ENCODE peak calls at places on chromosomes 2 and 18, in six cellular contexts. H is GM13976; T is H9; E is activated T-cell treated with anti-CD3 and anti-CD28 coated beads, Interleukin-2, amount 50 U/mL, for 72 hours; K is T1000; O is upper lobe of right lung. R is an unnamed sample.

GRCh38 chr2:118527571-118527970 is 319.9 kb downstream of the EN1 start:
- DNase-seq in H (no peak), T (no peak), E (no peak), K (no peak), O (no peak), R (no peak)

GRCh38 chr2:86072271-86072858 is 33.3 kb downstream of the POLR1A start:
- DNase-seq in H (no peak), T (no peak), E (no peak), K (peak), O (no peak), R (peak)

GRCh38 chr2:164275659-164276058 is 345.6 kb downstream of the GRB14 start:
- DNase-seq in H (no peak), T (no peak), E (no peak), K (no peak), O (no peak), R (no peak)

GRCh38 chr2:17538844-17539554 is 1.5 kb upstream of the VSNL1 start:
- DNase-seq in H (peak), T (peak), E (peak), K (peak), O (peak), R (peak)

GRCh38 chr2:136611451-136611850 is 153.9 kb upstream of the THSD7B start:
- DNase-seq in H (no peak), T (no peak), E (no peak), K (no peak), O (no peak), R (no peak)

GRCh38 chr2:240135706-240136012 is 446 bp downstream of the COPS9 start:
- DNase-seq in H (no peak), T (no peak), E (peak), K (no peak), O (no peak), R (no peak)

GRCh38 chr18:22639626-22640025 is 221.9 kb upstream of the CTAGE1 start:
- DNase-seq in H (no peak), T (no peak), E (no peak), K (no peak), O (no peak), R (no peak)

GRCh38 chr2:63048367-63049171 is 2.1 kb upstream of the OTX1 start:
- DNase-seq in H (peak), T (peak), E (peak), K (no peak), O (no peak), R (peak)

GRCh38 chr2:6826081-6826913 is 39.4 kb downstream of the CMPK2 start:
- DNase-seq in H (peak), T (no peak), E (peak), K (peak), O (no peak), R (peak)

GRCh38 chr2:178978667-178979066 is 71.3 kb downstream of the CCDC141 start:
- DNase-seq in H (no peak), T (no peak), E (no peak), K (no peak), O (no peak), R (no peak)

GRCh38 chr2:240259201-240259923 is 118.9 kb upstream of the OTOS start:
- DNase-seq in H (no peak), T (no peak), E (no peak), K (no peak), O (peak), R (no peak)

GRCh38 chr2:4763009-4763408 is 929.2 kb upstream of the SOX11 start:
- DNase-seq in H (no peak), T (peak), E (no peak), K (no peak), O (no peak), R (no peak)

GRCh38 chr2:156536534-156536933 is 100.4 kb downstream of the GPD2 start:
- DNase-seq in H (no peak), T (no peak), E (no peak), K (no peak), O (no peak), R (no peak)

GRCh38 chr2:135913726-135914365 is 37.6 kb upstream of the MCM6 start:
- DNase-seq in H (peak), T (no peak), E (peak), K (no peak), O (no peak), R (peak)

GRCh38 chr2:230929381-230930148 is 4.5 kb upstream of the GPR55 start:
- DNase-seq in H (no peak), T (peak), E (no peak), K (no peak), O (no peak), R (no peak)

GRCh38 chr2:64749446-64749845 is 95.7 kb upstream of the SERTAD2 start:
- DNase-seq in H (no peak), T (no peak), E (no peak), K (no peak), O (no peak), R (no peak)

GRCh38 chr2:208249241-208249640 is 5.6 kb downstream of the IDH1 start:
- DNase-seq in H (no peak), T (no peak), E (no peak), K (no peak), O (no peak), R (no peak)

GRCh38 chr18:28890796-28891195 is 713.9 kb upstream of the CDH2 start:
- DNase-seq in H (no peak), T (no peak), E (no peak), K (no peak), O (no peak), R (no peak)

GRCh38 chr2:73503992-73504570 is 118.4 kb downstream of the ALMS1 start:
- DNase-seq in H (no peak), T (no peak), E (no peak), K (no peak), O (no peak), R (no peak)

GRCh38 chr18:50902797-50903196 is 23.9 kb downstream of the ME2 start:
- DNase-seq in H (no peak), T (no peak), E (no peak), K (no peak), O (no peak), R (no peak)

GRCh38 chr18:396571-396970 is 103.9 kb downstream of the COLEC12 start:
- DNase-seq in H (no peak), T (no peak), E (no peak), K (no peak), O (no peak), R (no peak)

GRCh38 chr2:8193146-8193545 is 488.7 kb upstream of the ID2 start:
- DNase-seq in H (no peak), T (no peak), E (no peak), K (no peak), O (no peak), R (no peak)

GRCh38 chr2:102839668-102840388 is 78.0 kb downstream of the TMEM182 start:
- DNase-seq in H (peak), T (peak), E (peak), K (no peak), O (no peak), R (peak)

GRCh38 chr2:30666307-30666874 is 140.9 kb downstream of the CAPN13 start:
- DNase-seq in H (no peak), T (peak), E (no peak), K (peak), O (no peak), R (no peak)

GRCh38 chr18:37378616-37379015 is 187.0 kb downstream of the CELF4 start:
- DNase-seq in H (no peak), T (no peak), E (no peak), K (no peak), O (no peak), R (no peak)

GRCh38 chr2:203533696-203534471 is 1.2 kb downstream of the RAPH1 start:
- DNase-seq in H (peak), T (no peak), E (peak), K (no peak), O (no peak), R (peak)

GRCh38 chr2:1477196-1478040 is 64.2 kb downstream of the TPO start:
- DNase-seq in H (no peak), T (no peak), E (no peak), K (no peak), O (peak), R (no peak)

GRCh38 chr2:191983186-191983585 is 136.3 kb upstream of the CAVIN2 start:
- DNase-seq in H (no peak), T (no peak), E (no peak), K (no peak), O (no peak), R (no peak)

GRCh38 chr2:120825370-120826259 is 89.9 kb downstream of the GLI2 start:
- DNase-seq in H (no peak), T (no peak), E (no peak), K (peak), O (peak), R (no peak)

GRCh38 chr2:241163601-241164118 is 13.4 kb downstream of the PPP1R7 start:
- DNase-seq in H (no peak), T (no peak), E (no peak), K (no peak), O (no peak), R (no peak)

GRCh38 chr18:210780-211179 is 52.4 kb downstream of the USP14 start:
- DNase-seq in H (no peak), T (no peak), E (no peak), K (no peak), O (no peak), R (no peak)

GRCh38 chr2:109402980-109403840 is 210.6 kb downstream of the SEPTIN10 start:
- DNase-seq in H (no peak), T (no peak), E (peak), K (no peak), O (no peak), R (no peak)

GRCh38 chr18:23311346-23312103 is 141.6 kb upstream of the RIOK3 start:
- DNase-seq in H (no peak), T (no peak), E (no peak), K (peak), O (no peak), R (no peak)

GRCh38 chr2:101781326-101781725 is 83.8 kb downstream of the MAP4K4 start:
- DNase-seq in H (no peak), T (no peak), E (no peak), K (no peak), O (no peak), R (no peak)

GRCh38 chr2:20561703-20562454 is 89.0 kb downstream of the HS1BP3 start:
- DNase-seq in H (no peak), T (no peak), E (no peak), K (peak), O (peak), R (no peak)

GRCh38 chr18:60910534-60910933 is 422.7 kb upstream of the CDH20 start:
- DNase-seq in H (no peak), T (no peak), E (no peak), K (no peak), O (no peak), R (no peak)

GRCh38 chr2:54041135-54041534 is 70.3 kb upstream of the PSME4 start:
- DNase-seq in H (no peak), T (no peak), E (peak), K (no peak), O (no peak), R (no peak)

GRCh38 chr2:238655974-238656722 is 191.7 kb upstream of the TWIST2 start:
- DNase-seq in H (no peak), T (no peak), E (no peak), K (no peak), O (no peak), R (no peak)

GRCh38 chr18:49178736-49179135 is 228.0 kb upstream of the SMAD7 start:
- DNase-seq in H (no peak), T (no peak), E (no peak), K (no peak), O (no peak), R (no peak)

R was measured in GM20000.